ENCODE peak calls at places on chromosomes 11 and 22, in five cellular contexts. T is breast epithelium, Q is lower lobe of right lung, U is tibial artery, R is ovary. E is an unnamed sample. For H3K27me3, the result is how much of the 10 kb centered on the place peaks cover.

GRCh38 chr11:94650756-94651155 is 83.6 kb downstream of the PIWIL4 start:
- DNase-seq in T (no peak), Q (peak), U (peak), R (peak), E (peak)

GRCh38 chr22:45518580-45518991 is 15.9 kb downstream of the FBLN1 start:
- DNase-seq in T (no peak), Q (no peak), U (no peak), R (no peak), E (no peak)

GRCh38 chr11:6576471-6577373 is 26.7 kb downstream of the RRP8 start:
- DNase-seq in T (no peak), Q (no peak), U (no peak), R (peak), E (no peak)

GRCh38 chr22:38699784-38700183 is 959 bp downstream of the JOSD1 start:
- DNase-seq in T (no peak), Q (no peak), U (no peak), R (no peak), E (no peak)

GRCh38 chr11:66277475-66278391 is at the start of gene CNIH2:
- DNase-seq in T (no peak), Q (no peak), U (no peak), R (peak), E (no peak)

GRCh38 chr11:1152316-1153104 is 5.2 kb upstream of the MUC5AC start:
- DNase-seq in T (peak), Q (no peak), U (peak), R (no peak), E (peak)

GRCh38 chr11:65506770-65507485 is 8.1 kb downstream of the MALAT1 start:
- DNase-seq in T (no peak), Q (no peak), U (peak), R (peak), E (no peak)

GRCh38 chr11:62646825-62647608 is 604 bp upstream of the GANAB start:
- DNase-seq in T (no peak), Q (no peak), U (peak), R (no peak), E (peak)

GRCh38 chr11:1757861-1758610 is 5.7 kb downstream of the CTSD start:
- DNase-seq in T (no peak), Q (peak), U (no peak), R (no peak), E (peak)

GRCh38 chr11:46914363-46914762 is 4.0 kb downstream of the LRP4 start:
- DNase-seq in T (no peak), Q (no peak), U (no peak), R (no peak), E (no peak)

GRCh38 chr11:14213006-14213405 is 146.0 kb downstream of the RRAS2 start:
- DNase-seq in T (no peak), Q (no peak), U (no peak), R (no peak), E (no peak)

GRCh38 chr22:30873086-30873650 is 95.4 kb downstream of the MORC2 start:
- DNase-seq in T (no peak), Q (peak), U (peak), R (peak), E (peak)

GRCh38 chr11:133740928-133741327 is 104.4 kb downstream of the SPATA19 start:
- DNase-seq in T (no peak), Q (no peak), U (no peak), R (no peak), E (no peak)

GRCh38 chr11:108886608-108887007 is 221.7 kb downstream of the DDX10 start:
- DNase-seq in T (no peak), Q (no peak), U (no peak), R (no peak), E (no peak)

GRCh38 chr22:47200273-47201051 is 438.0 kb downstream of the TBC1D22A start:
- DNase-seq in T (no peak), Q (no peak), U (no peak), R (peak), E (no peak)

GRCh38 chr22:43090130-43090789 is 1.1 kb upstream of the TTLL1 start:
- DNase-seq in T (no peak), Q (peak), U (no peak), R (peak), E (no peak)

GRCh38 chr11:76233936-76234703 is 27.8 kb upstream of the WNT11 start:
- DNase-seq in T (no peak), Q (peak), U (peak), R (peak), E (peak)

GRCh38 chr11:114785820-114786219 is 107.5 kb downstream of the NXPE2 start:
- DNase-seq in T (no peak), Q (no peak), U (no peak), R (no peak), E (no peak)

DNA sequence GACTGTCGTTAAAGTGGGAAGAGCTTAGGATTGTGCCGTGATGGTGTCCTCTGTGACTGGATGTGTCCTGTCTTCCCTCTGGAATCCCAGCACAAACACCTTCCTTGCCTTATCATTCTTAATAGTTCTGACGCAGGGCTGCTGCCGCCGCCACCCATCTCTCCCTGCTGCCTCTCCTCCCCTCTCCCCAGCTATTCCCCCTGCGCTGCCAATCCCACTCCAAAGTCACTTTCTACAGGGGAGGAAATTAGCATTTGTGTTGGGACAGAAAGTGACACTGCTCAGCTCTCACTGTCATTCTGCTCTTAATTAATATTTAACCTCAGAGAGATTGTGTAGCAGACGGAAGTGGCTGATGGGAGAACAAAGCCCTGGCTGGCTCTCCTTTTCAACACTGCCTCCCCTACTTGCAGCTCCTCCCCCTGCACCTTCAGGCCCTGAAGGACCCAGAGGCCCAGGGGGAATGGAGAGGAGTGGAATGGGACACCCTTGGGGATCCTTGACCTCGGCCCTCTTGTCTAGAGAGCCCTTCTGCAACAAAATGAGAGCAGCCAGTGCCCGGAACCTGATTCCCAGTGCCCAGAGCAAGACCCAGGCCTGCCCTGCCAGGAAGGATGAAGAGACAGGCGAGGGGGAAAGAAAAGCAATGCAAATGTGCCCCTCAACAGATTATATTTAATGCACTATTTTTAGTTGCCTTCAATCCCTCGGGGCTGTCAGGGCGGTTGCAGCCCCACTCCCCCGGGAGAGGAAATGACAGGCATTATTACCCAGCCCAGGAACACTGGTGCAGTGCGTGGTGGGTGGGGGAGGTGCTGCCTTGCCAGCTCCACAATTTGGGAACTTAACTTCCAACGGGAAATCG is 14.7 kb upstream of the NRGN start:
- DNase-seq in T (no peak), Q (peak), U (peak), R (no peak), E (no peak)
- H3K27me3 ChIP-seq in T (under half), Q (under half), U (under half), R (under half), E (under half)

DNA sequence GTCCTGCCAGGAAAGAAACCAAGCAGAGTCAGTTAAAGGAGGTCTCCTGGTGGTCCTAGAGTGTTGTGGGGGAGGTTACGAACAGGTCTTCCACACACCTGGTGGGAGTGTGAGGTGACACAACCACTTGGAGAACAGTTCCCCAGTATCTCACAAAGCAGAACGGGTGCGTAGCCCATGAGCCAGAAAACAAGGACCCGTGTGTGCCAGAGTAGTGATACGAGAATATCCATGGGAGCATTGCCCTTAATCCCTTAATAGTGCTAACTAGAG is 21.7 kb upstream of the CLDN5 start:
- DNase-seq in T (no peak), Q (no peak), U (no peak), R (no peak), E (no peak)
- H3K27me3 ChIP-seq in T (under half), Q (under half), U (under half), R (under half), E (under half)

GRCh38 chr11:20670932-20671403 is 1.6 kb downstream of the NELL1 start:
- DNase-seq in T (no peak), Q (no peak), U (no peak), R (no peak), E (no peak)

GRCh38 chr11:20668844-20669832 is at the start of gene NELL1:
- DNase-seq in T (no peak), Q (no peak), U (no peak), R (no peak), E (peak)

GRCh38 chr11:20669833-20670684 is 673 bp downstream of the NELL1 start:
- DNase-seq in T (no peak), Q (no peak), U (no peak), R (no peak), E (peak)

GRCh38 chr11:20671856-20672546 is 2.6 kb downstream of the NELL1 start:
- DNase-seq in T (no peak), Q (no peak), U (no peak), R (no peak), E (no peak)

DNA sequence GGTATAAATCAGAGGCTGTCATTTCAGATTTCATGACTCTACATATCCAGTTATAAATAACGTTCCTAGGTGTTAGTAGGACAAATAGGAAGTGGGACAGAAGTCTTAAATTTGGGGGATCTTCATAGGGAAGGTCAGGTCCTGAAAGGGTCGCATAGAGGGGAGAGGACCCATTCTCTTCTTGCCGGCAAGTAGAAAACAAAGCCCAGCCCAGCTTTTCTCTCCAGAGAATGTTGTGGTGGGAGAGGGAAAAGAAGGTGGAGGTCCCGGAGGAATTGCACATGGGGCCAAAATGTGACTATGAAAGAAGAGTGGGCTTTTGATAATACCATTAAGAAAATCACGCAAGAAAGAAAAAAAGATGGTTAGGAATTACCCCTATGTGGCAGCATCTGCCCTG is 976 bp upstream of the NELL1 start:
- DNase-seq in T (no peak), Q (no peak), U (no peak), R (no peak), E (no peak)
- H3K27me3 ChIP-seq in T (under half), Q (under half), U (under half), R (under half), E (under half)

DNA sequence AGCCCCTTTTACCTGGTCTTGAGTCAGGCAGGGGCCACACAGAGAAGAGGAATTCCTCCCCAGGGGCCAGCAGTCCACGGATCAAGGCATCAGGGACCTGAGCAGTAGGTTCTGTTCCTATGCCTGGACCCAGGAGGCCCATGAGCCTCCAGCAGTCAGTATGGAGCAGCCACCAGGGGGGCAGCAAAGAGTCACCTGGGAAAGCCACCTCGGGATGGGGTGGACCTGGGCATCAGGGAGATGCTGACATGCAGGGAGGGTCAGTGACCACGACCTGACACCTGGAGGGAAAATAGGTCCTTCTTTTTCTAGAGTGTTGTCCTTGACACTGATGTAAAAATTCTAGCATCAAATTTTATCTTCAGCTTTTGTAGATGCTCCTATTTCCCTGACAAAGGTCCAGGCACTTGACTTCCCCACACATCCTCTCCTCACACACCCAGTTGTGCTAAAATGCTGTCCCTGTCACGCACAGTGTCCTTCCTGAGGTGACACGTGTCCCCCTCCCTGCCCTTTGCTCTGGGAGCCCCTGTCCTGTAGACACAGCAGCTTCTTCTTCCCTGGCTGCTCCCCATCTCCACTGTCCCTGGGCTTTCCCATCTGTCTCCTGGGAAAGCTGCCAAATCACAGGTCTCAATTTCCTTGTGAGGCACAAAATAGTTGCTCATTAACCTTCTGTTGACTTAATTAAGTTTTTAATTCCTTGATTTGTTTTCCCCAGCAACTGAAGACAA is 70.0 kb upstream of the IGLL5 start:
- DNase-seq in T (no peak), Q (no peak), U (no peak), R (no peak), E (no peak)
- H3K27me3 ChIP-seq in T (under half), Q (under half), U (under half), R (under half), E (under half)

DNA sequence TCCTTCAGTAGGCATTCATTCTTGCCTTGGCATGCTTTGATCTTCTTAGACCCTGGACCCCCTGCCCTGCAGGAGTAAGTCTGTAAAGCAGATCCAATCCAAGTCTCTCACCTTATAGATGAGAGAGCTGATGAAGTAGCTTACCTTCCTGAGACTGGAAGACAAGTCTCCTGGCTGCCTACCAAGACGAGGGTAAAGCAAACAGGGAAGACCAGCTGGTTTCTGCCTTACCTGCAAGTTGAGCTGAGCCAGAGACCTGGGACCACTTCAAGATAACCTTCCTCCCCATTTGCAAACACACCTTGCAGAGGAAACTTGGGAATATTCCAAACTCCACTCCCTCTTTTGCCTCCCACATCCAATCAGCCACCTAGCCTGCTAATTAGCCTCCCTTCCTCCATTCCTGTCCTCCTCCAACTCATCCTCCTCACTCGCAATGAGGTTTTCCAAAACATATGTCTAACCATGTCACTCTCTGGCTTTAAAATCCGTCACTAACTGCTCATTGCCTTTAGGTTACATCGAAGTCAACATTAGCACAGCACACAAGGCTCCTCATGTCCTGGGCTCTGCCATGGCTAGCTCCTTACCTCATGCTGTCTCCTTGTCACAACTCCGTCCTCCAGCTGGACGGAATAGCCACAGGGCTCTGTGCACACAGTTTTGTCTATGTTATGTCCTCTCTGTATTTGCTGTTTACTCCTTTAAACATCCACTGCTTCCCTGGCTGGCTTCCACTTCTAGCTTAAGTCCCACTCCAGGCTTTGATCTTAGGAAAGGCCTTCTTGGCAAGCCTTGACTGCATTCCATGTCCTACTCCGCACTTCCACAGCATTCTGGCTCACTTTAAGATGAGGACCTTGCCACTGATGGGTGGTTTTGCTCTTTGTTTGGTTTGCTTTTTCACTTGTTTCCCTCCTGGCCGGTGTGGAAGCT is 23.2 kb upstream of the ROBO3 start:
- DNase-seq in T (no peak), Q (no peak), U (no peak), R (no peak), E (no peak)
- H3K27me3 ChIP-seq in T (under half), Q (half or more), U (under half), R (under half), E (half or more)

DNA sequence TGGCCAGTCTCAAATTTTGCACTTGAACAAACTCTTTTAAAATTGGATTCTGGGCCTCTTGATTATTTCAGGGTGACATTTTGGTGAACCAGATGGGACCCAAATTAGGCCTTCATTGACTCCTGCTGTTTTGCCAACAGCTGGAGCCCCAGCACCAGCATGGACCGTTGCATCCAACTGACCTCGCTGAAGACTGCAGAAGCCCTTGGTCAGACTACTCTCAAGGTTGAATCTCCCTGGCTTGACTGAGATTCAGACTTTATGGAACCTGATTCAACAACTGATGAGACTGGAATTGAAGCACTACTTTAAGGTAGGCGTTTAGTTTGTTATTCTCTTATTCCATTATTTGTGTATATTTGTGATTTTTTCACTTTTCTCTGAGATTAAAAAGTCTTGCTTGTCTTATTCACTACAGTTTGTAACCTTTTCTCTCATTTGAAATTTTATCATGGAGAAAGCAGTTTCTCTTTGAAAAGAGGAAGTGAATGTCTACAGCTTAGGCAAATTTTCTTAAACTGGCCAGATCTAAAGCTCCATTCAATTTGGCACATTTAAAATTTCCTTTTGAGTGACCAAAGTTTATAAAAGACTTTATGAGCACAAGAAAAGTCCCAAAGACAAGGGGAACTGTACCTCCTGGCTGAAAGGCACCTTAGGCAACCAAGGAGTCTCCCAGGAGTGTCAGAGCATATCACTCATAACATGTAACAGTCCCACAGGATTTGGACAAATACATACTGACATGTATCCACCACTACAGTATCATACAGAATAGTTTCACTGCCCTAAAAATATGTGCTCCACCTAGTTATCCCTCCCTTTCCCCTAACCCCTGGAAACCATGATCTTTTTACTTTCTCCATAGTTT is 41.4 kb downstream of the NARS2 start:
- DNase-seq in T (no peak), Q (no peak), U (no peak), R (no peak), E (no peak)
- H3K27me3 ChIP-seq in T (under half), Q (under half), U (under half), R (under half), E (under half)

GRCh38 chr22:36274547-36274946 is 21.6 kb downstream of the APOL1 start:
- DNase-seq in T (no peak), Q (peak), U (no peak), R (no peak), E (peak)
- H3K27me3 ChIP-seq in T (under half), Q (under half), U (under half), R (under half), E (under half)

DNA sequence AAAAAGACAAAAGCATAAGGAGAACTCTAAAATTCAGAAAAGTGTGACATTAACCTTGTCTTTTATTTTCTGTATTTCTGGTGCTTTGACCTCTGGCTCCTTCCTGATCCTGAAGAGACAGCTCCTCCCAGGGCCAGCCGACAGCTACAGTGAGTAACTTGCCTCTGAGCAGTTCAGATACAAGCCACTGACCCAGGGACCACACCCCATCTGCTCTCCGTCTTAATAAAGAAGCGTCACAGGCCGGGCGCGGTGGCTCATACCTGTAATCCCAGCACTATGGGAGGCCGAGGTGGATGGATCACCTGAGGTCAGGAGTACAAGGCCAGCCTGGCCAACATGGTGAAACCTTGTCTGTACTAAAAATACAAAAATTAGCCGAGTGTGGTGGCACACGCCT is 6.5 kb downstream of the MLC1 start:
- DNase-seq in T (no peak), Q (no peak), U (no peak), R (no peak), E (no peak)
- H3K27me3 ChIP-seq in T (under half), Q (under half), U (under half), R (under half), E (under half)

E was measured in left lung.